ENCODE peak calls at places on chromosomes 2 and 18, in eight cellular contexts. One of them, this sample, is unnamed.

GRCh38 chr2:152718047-152718908 is at the start of gene ARL6IP6:
- DNase-seq in psoas muscle: peak; percentile 93
- DNase-seq in tibial artery: peak; percentile 95
- DNase-seq in stomach: peak; percentile 93
- DNase-seq in HCT116: peak; percentile 84
- DNase-seq in OCI-LY7: peak; percentile 94
- DNase-seq in CD4-positive, CD25-positive, alpha-beta regulatory T cell: peak; percentile 96
- DNase-seq in IMR-90: peak; percentile 84
- DNase-seq in this sample: peak; percentile 98

GRCh38 chr2:1886405-1886992 is 142.2 kb upstream of the PXDN start:
- DNase-seq in tibial artery: no peak
- DNase-seq in CD4-positive, CD25-positive, alpha-beta regulatory T cell: peak; percentile 47
- DNase-seq in stomach: peak; percentile 74
- DNase-seq in OCI-LY7: peak; percentile 48
- DNase-seq in HCT116: peak; percentile 47
- DNase-seq in psoas muscle: peak; percentile 30
- DNase-seq in IMR-90: peak; percentile 66
- DNase-seq in this sample: peak; percentile 55

GRCh38 chr2:209334188-209335017 is 89.4 kb upstream of the MAP2 start:
- DNase-seq in HCT116: peak; percentile 60
- DNase-seq in IMR-90: peak; percentile 37
- DNase-seq in OCI-LY7: peak; percentile 45
- DNase-seq in tibial artery: peak; percentile 65
- DNase-seq in psoas muscle: peak; percentile 25
- DNase-seq in stomach: peak; percentile 54
- DNase-seq in CD4-positive, CD25-positive, alpha-beta regulatory T cell: peak; percentile 39
- DNase-seq in this sample: peak; percentile 87

GRCh38 chr2:240928476-240929363 is 22.6 kb downstream of the CROCC2 start:
- DNase-seq in CD4-positive, CD25-positive, alpha-beta regulatory T cell: no peak
- DNase-seq in tibial artery: no peak
- DNase-seq in psoas muscle: no peak
- DNase-seq in HCT116: no peak
- DNase-seq in OCI-LY7: no peak
- DNase-seq in stomach: peak; percentile 7
- DNase-seq in IMR-90: no peak
- DNase-seq in this sample: no peak

GRCh38 chr2:47078541-47079482 is 76.3 kb downstream of the STPG4 start:
- DNase-seq in tibial artery: no peak
- DNase-seq in CD4-positive, CD25-positive, alpha-beta regulatory T cell: no peak
- DNase-seq in HCT116: no peak
- DNase-seq in psoas muscle: no peak
- DNase-seq in OCI-LY7: no peak
- DNase-seq in IMR-90: no peak
- DNase-seq in stomach: no peak
- DNase-seq in this sample: no peak

GRCh38 chr18:62612721-62613120 is 89.9 kb downstream of the ZCCHC2 start:
- DNase-seq in IMR-90: no peak
- DNase-seq in CD4-positive, CD25-positive, alpha-beta regulatory T cell: no peak
- DNase-seq in tibial artery: no peak
- DNase-seq in OCI-LY7: no peak
- DNase-seq in psoas muscle: no peak
- DNase-seq in HCT116: no peak
- DNase-seq in stomach: no peak
- DNase-seq in this sample: no peak

GRCh38 chr2:235694721-235695601 is 201.1 kb downstream of the AGAP1 start:
- DNase-seq in OCI-LY7: no peak
- DNase-seq in IMR-90: peak; percentile 39
- DNase-seq in stomach: no peak
- DNase-seq in HCT116: no peak
- DNase-seq in psoas muscle: no peak
- DNase-seq in tibial artery: no peak
- DNase-seq in CD4-positive, CD25-positive, alpha-beta regulatory T cell: no peak
- DNase-seq in this sample: no peak

GRCh38 chr2:200156140-200156858 is 150.2 kb upstream of the SPATS2L start:
- DNase-seq in OCI-LY7: no peak
- DNase-seq in IMR-90: peak; percentile 93
- DNase-seq in HCT116: no peak
- DNase-seq in CD4-positive, CD25-positive, alpha-beta regulatory T cell: no peak
- DNase-seq in stomach: no peak
- DNase-seq in psoas muscle: no peak
- DNase-seq in tibial artery: no peak
- DNase-seq in this sample: peak; percentile 96

GRCh38 chr18:61528961-61529360 is 195.7 kb downstream of the CDH20 start:
- DNase-seq in psoas muscle: no peak
- DNase-seq in IMR-90: no peak
- DNase-seq in CD4-positive, CD25-positive, alpha-beta regulatory T cell: no peak
- DNase-seq in OCI-LY7: no peak
- DNase-seq in tibial artery: no peak
- DNase-seq in HCT116: no peak
- DNase-seq in stomach: no peak
- DNase-seq in this sample: no peak

GRCh38 chr18:43563780-43564179 is 286.5 kb upstream of the SYT4 start:
- DNase-seq in IMR-90: peak; percentile 6
- DNase-seq in tibial artery: no peak
- DNase-seq in OCI-LY7: peak; percentile 1
- DNase-seq in HCT116: no peak
- DNase-seq in psoas muscle: no peak
- DNase-seq in CD4-positive, CD25-positive, alpha-beta regulatory T cell: peak; percentile 0
- DNase-seq in stomach: peak; percentile 41
- DNase-seq in this sample: peak; percentile 73

GRCh38 chr18:50662177-50662576 is 102.3 kb downstream of the MAPK4 start:
- DNase-seq in IMR-90: peak; percentile 4
- DNase-seq in tibial artery: no peak
- DNase-seq in CD4-positive, CD25-positive, alpha-beta regulatory T cell: peak; percentile 12
- DNase-seq in HCT116: peak; percentile 8
- DNase-seq in stomach: no peak
- DNase-seq in psoas muscle: no peak
- DNase-seq in OCI-LY7: peak; percentile 17
- DNase-seq in this sample: no peak

GRCh38 chr2:107721581-107721980 is 105.1 kb upstream of the RGPD4 start:
- DNase-seq in stomach: no peak
- DNase-seq in CD4-positive, CD25-positive, alpha-beta regulatory T cell: no peak
- DNase-seq in tibial artery: no peak
- DNase-seq in psoas muscle: no peak
- DNase-seq in OCI-LY7: no peak
- DNase-seq in HCT116: no peak
- DNase-seq in IMR-90: no peak
- DNase-seq in this sample: peak; percentile 19

GRCh38 chr2:22946553-22946952 is 438.4 kb upstream of the KLHL29 start:
- DNase-seq in stomach: no peak
- DNase-seq in HCT116: no peak
- DNase-seq in IMR-90: no peak
- DNase-seq in CD4-positive, CD25-positive, alpha-beta regulatory T cell: no peak
- DNase-seq in OCI-LY7: no peak
- DNase-seq in tibial artery: no peak
- DNase-seq in psoas muscle: no peak
- DNase-seq in this sample: no peak

GRCh38 chr2:203016716-203017115 is 2.0 kb downstream of the NBEAL1 start:
- DNase-seq in IMR-90: no peak
- DNase-seq in tibial artery: no peak
- DNase-seq in HCT116: no peak
- DNase-seq in OCI-LY7: no peak
- DNase-seq in psoas muscle: no peak
- DNase-seq in stomach: no peak
- DNase-seq in CD4-positive, CD25-positive, alpha-beta regulatory T cell: no peak
- DNase-seq in this sample: peak; percentile 27

GRCh38 chr2:43262239-43262638 is 35.8 kb upstream of the ZFP36L2 start:
- DNase-seq in CD4-positive, CD25-positive, alpha-beta regulatory T cell: no peak
- DNase-seq in tibial artery: no peak
- DNase-seq in stomach: no peak
- DNase-seq in OCI-LY7: no peak
- DNase-seq in HCT116: no peak
- DNase-seq in psoas muscle: no peak
- DNase-seq in IMR-90: peak; percentile 29
- DNase-seq in this sample: no peak

GRCh38 chr2:59630789-59631188 is 922.7 kb downstream of the BCL11A start:
- DNase-seq in stomach: no peak
- DNase-seq in HCT116: no peak
- DNase-seq in CD4-positive, CD25-positive, alpha-beta regulatory T cell: no peak
- DNase-seq in OCI-LY7: no peak
- DNase-seq in IMR-90: no peak
- DNase-seq in psoas muscle: no peak
- DNase-seq in tibial artery: no peak
- DNase-seq in this sample: no peak

GRCh38 chr2:34831096-34831495 is 1232.0 kb upstream of the FAM98A start:
- DNase-seq in CD4-positive, CD25-positive, alpha-beta regulatory T cell: no peak
- DNase-seq in IMR-90: no peak
- DNase-seq in OCI-LY7: no peak
- DNase-seq in stomach: no peak
- DNase-seq in HCT116: no peak
- DNase-seq in psoas muscle: no peak
- DNase-seq in tibial artery: no peak
- DNase-seq in this sample: no peak

GRCh38 chr2:18659891-18660290 is 70.5 kb upstream of the NT5C1B start:
- DNase-seq in OCI-LY7: no peak
- DNase-seq in CD4-positive, CD25-positive, alpha-beta regulatory T cell: no peak
- DNase-seq in IMR-90: no peak
- DNase-seq in tibial artery: no peak
- DNase-seq in HCT116: no peak
- DNase-seq in psoas muscle: no peak
- DNase-seq in stomach: no peak
- DNase-seq in this sample: no peak

GRCh38 chr2:181312515-181312927 is 144.7 kb upstream of the ITGA4 start:
- DNase-seq in tibial artery: no peak
- DNase-seq in psoas muscle: no peak
- DNase-seq in stomach: no peak
- DNase-seq in IMR-90: no peak
- DNase-seq in CD4-positive, CD25-positive, alpha-beta regulatory T cell: peak; percentile 47
- DNase-seq in HCT116: no peak
- DNase-seq in OCI-LY7: peak; percentile 81
- DNase-seq in this sample: no peak
- H3K4me1 ChIP-seq in tibial artery: no peaks in the 10 kb centered on the region
- H3K4me1 ChIP-seq in psoas muscle: no peaks in the 10 kb centered on the region
- H3K4me1 ChIP-seq in stomach: no peaks in the 10 kb centered on the region
- H3K4me1 ChIP-seq in IMR-90: no peaks in the 10 kb centered on the region
- H3K4me1 ChIP-seq in CD4-positive, CD25-positive, alpha-beta regulatory T cell: peaks cover 15% of the 10 kb centered on the region
- H3K4me1 ChIP-seq in HCT116: no peaks in the 10 kb centered on the region
- H3K4me1 ChIP-seq in OCI-LY7: peaks cover 69% of the 10 kb centered on the region
- H3K4me1 ChIP-seq in this sample: no peaks in the 10 kb centered on the region

GRCh38 chr2:12107849-12108420 is 361.5 kb downstream of the LPIN1 start:
- DNase-seq in OCI-LY7: no peak
- DNase-seq in HCT116: no peak
- DNase-seq in psoas muscle: no peak
- DNase-seq in IMR-90: peak; percentile 45
- DNase-seq in CD4-positive, CD25-positive, alpha-beta regulatory T cell: no peak
- DNase-seq in stomach: peak; percentile 77
- DNase-seq in tibial artery: no peak
- DNase-seq in this sample: peak; percentile 58

GRCh38 chr2:12105180-12105579 is 358.7 kb downstream of the LPIN1 start:
- DNase-seq in IMR-90: no peak
- DNase-seq in tibial artery: no peak
- DNase-seq in CD4-positive, CD25-positive, alpha-beta regulatory T cell: no peak
- DNase-seq in HCT116: no peak
- DNase-seq in OCI-LY7: no peak
- DNase-seq in psoas muscle: no peak
- DNase-seq in stomach: no peak
- DNase-seq in this sample: no peak

GRCh38 chr2:12110074-12110473 is 363.6 kb downstream of the LPIN1 start:
- DNase-seq in HCT116: no peak
- DNase-seq in IMR-90: peak; percentile 45
- DNase-seq in tibial artery: no peak
- DNase-seq in CD4-positive, CD25-positive, alpha-beta regulatory T cell: no peak
- DNase-seq in OCI-LY7: no peak
- DNase-seq in stomach: no peak
- DNase-seq in psoas muscle: no peak
- DNase-seq in this sample: peak; percentile 46

GRCh38 chr2:12109363-12110017 is 363.1 kb downstream of the LPIN1 start:
- DNase-seq in tibial artery: no peak
- DNase-seq in IMR-90: no peak
- DNase-seq in psoas muscle: no peak
- DNase-seq in OCI-LY7: no peak
- DNase-seq in HCT116: no peak
- DNase-seq in CD4-positive, CD25-positive, alpha-beta regulatory T cell: no peak
- DNase-seq in stomach: no peak
- DNase-seq in this sample: no peak

DNA sequence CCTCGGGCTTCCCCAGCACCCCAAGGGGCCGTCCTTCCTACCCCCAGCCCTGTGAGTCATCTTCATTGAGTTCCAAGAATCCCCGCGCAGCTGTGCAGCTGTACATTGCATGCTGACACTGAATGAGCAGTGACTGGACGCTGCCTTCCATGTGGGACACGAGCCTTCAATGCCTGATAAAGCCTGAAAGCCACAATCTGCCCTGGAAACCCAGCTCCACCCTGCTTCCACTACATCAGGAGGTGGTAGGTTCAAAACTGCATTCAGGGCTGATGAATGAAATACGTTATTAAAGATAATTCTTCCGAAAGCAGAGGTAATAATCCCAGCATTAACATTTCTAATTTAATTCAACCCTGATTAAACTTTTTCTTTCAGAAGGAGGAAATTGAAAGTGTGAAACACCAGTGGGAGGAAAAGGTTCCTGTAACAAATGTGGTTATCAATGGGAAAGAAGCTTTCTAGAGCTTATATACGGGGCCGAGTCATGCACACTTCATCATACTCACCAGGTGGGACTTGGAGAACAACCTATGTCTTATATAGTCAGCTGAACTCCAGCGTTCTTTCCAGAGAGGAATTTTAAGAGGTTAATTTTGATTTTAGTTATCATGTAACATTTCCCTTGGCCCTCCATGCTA is 360.1 kb downstream of the LPIN1 start:
- DNase-seq in OCI-LY7: no peak
- DNase-seq in IMR-90: peak; percentile 99
- DNase-seq in stomach: peak; percentile 28
- DNase-seq in CD4-positive, CD25-positive, alpha-beta regulatory T cell: no peak
- DNase-seq in psoas muscle: peak; percentile 79
- DNase-seq in tibial artery: peak; percentile 67
- DNase-seq in HCT116: no peak
- DNase-seq in this sample: peak; percentile 97
- H3K4me3 ChIP-seq in OCI-LY7: no peak overlapping the region
- H3K4me3 ChIP-seq in IMR-90: no peak overlapping the region
- H3K4me3 ChIP-seq in stomach: no peak overlapping the region
- H3K4me3 ChIP-seq in CD4-positive, CD25-positive, alpha-beta regulatory T cell: no peak overlapping the region
- H3K4me3 ChIP-seq in psoas muscle: no peak overlapping the region
- H3K4me3 ChIP-seq in tibial artery: no peak overlapping the region
- H3K4me3 ChIP-seq in HCT116: no peak overlapping the region
- H3K4me3 ChIP-seq in this sample: no peak overlapping the region

DNA sequence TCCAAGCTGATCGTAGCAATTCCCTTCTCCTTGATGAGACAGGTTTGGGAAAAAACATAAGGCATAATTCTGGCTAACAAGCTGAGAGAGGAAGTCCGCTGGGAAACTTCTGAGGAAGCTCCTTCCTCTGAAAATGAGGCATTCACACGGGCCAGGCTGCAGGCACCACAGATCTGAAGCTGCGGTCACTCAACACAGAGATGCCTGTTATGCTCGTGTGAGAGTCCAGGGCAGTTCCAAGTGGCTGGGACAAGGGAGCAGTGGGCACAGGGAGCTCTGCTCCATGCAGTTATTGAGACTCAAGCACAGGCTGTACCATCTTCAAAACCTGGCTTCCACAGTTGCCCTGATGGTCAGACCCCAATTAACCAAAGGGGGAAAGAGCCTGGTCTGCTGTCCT is 200.9 kb upstream of the ID2 start:
- DNase-seq in CD4-positive, CD25-positive, alpha-beta regulatory T cell: no peak
- DNase-seq in psoas muscle: no peak
- DNase-seq in OCI-LY7: no peak
- DNase-seq in HCT116: no peak
- DNase-seq in stomach: no peak
- DNase-seq in tibial artery: peak; percentile 16
- DNase-seq in IMR-90: no peak
- DNase-seq in this sample: no peak
- H3K4me1 ChIP-seq in CD4-positive, CD25-positive, alpha-beta regulatory T cell: peaks cover 81% of the 10 kb centered on the region
- H3K4me1 ChIP-seq in psoas muscle: no peaks in the 10 kb centered on the region
- H3K4me1 ChIP-seq in OCI-LY7: peaks cover 82% of the 10 kb centered on the region
- H3K4me1 ChIP-seq in HCT116: no peaks in the 10 kb centered on the region
- H3K4me1 ChIP-seq in stomach: peaks cover 24% of the 10 kb centered on the region
- H3K4me1 ChIP-seq in tibial artery: no peaks in the 10 kb centered on the region
- H3K4me1 ChIP-seq in IMR-90: peaks cover 1% of the 10 kb centered on the region
- H3K4me1 ChIP-seq in this sample: peaks cover 20% of the 10 kb centered on the region

GRCh38 chr2:176165598-176166055 is 8.5 kb downstream of the HOXD3 start:
- DNase-seq in HCT116: no peak
- DNase-seq in IMR-90: no peak
- DNase-seq in OCI-LY7: no peak
- DNase-seq in tibial artery: no peak
- DNase-seq in CD4-positive, CD25-positive, alpha-beta regulatory T cell: no peak
- DNase-seq in psoas muscle: no peak
- DNase-seq in stomach: no peak
- DNase-seq in this sample: no peak
- H3K4me3 ChIP-seq in HCT116: no peak overlapping the region
- H3K4me3 ChIP-seq in IMR-90: no peak overlapping the region
- H3K4me3 ChIP-seq in OCI-LY7: no peak overlapping the region
- H3K4me3 ChIP-seq in tibial artery: no peak overlapping the region
- H3K4me3 ChIP-seq in CD4-positive, CD25-positive, alpha-beta regulatory T cell: no peak overlapping the region
- H3K4me3 ChIP-seq in psoas muscle: no peak overlapping the region
- H3K4me3 ChIP-seq in stomach: no peak overlapping the region
- H3K4me3 ChIP-seq in this sample: no peak overlapping the region